ENCODE peak calls at places on chromosomes 7 and 10, in eight cellular contexts. K is ascending aorta, R is foreskin fibroblast, B is A549, Z is fibroblast of mammary gland, F is lung, V is thyroid gland, J is epithelial cell of esophagus. T is an unnamed sample.

GRCh38 chr7:98163704-98164478 is 47.3 kb upstream of the BHLHA15 start:
- DNase-seq in B (no peak), R (peak; percentile 10), J (peak; percentile 85), F (peak; percentile 52), Z (no peak), V (no peak), K (no peak), T (no peak)

GRCh38 chr10:114138581-114138980 is 35.4 kb downstream of the CCDC186 start:
- DNase-seq in B (no peak), J (no peak), V (no peak), R (no peak), F (no peak), Z (no peak), K (no peak), T (no peak)

GRCh38 chr7:116211913-116212596 is 1.7 kb downstream of the TES start:
- DNase-seq in B (no peak), F (no peak), J (peak; percentile 56), V (no peak), R (no peak), Z (no peak), K (no peak), T (no peak)

GRCh38 chr10:97687785-97688781 is 1.0 kb upstream of the AVPI1 start:
- DNase-seq in V (peak; percentile 18), Z (peak; percentile 90), K (no peak), B (peak; percentile 84), R (peak; percentile 86), J (peak; percentile 58), F (peak; percentile 44), T (no peak)

GRCh38 chr7:151138541-151138910 is 29.0 kb downstream of the GBX1 start:
- DNase-seq in J (no peak), R (no peak), F (no peak), V (no peak), Z (no peak), B (no peak), K (no peak), T (no peak)

GRCh38 chr7:87735360-87735759 is 107.2 kb downstream of the RUNDC3B start:
- DNase-seq in Z (peak; percentile 0), B (no peak), V (no peak), R (no peak), F (no peak), J (peak; percentile 71), K (no peak), T (no peak)

GRCh38 chr7:1580422-1581030 is 10.7 kb upstream of the PSMG3 start:
- DNase-seq in J (no peak), B (no peak), R (no peak), V (no peak), F (no peak), K (no peak), Z (no peak), T (no peak)

GRCh38 chr10:29244978-29245377 is 43.9 kb upstream of the LYZL1 start:
- DNase-seq in F (no peak), V (no peak), J (no peak), K (no peak), Z (no peak), B (no peak), R (no peak), T (no peak)

GRCh38 chr7:128455556-128456254 is at the start of gene HILPDA:
- DNase-seq in K (peak; percentile 79), J (peak; percentile 95), R (peak; percentile 97), V (peak; percentile 94), B (peak; percentile 91), F (peak; percentile 93), Z (peak; percentile 98), T (peak; percentile 91)

GRCh38 chr7:16961650-16962049 is 79.9 kb upstream of the AGR3 start:
- DNase-seq in V (no peak), Z (peak; percentile 49), K (no peak), R (peak; percentile 62), B (no peak), J (no peak), F (no peak), T (no peak)

GRCh38 chr10:11163990-11164805 is 146.5 kb downstream of the CELF2 start:
- DNase-seq in V (no peak), Z (no peak), B (no peak), K (no peak), R (no peak), J (no peak), F (no peak), T (no peak)

GRCh38 chr10:42783181-42783549 is 570 bp downstream of the BMS1 start:
- DNase-seq in K (no peak), Z (peak; percentile 55), B (peak; percentile 28), R (peak; percentile 26), F (no peak), J (peak; percentile 67), V (peak; percentile 13), T (no peak)

DNA sequence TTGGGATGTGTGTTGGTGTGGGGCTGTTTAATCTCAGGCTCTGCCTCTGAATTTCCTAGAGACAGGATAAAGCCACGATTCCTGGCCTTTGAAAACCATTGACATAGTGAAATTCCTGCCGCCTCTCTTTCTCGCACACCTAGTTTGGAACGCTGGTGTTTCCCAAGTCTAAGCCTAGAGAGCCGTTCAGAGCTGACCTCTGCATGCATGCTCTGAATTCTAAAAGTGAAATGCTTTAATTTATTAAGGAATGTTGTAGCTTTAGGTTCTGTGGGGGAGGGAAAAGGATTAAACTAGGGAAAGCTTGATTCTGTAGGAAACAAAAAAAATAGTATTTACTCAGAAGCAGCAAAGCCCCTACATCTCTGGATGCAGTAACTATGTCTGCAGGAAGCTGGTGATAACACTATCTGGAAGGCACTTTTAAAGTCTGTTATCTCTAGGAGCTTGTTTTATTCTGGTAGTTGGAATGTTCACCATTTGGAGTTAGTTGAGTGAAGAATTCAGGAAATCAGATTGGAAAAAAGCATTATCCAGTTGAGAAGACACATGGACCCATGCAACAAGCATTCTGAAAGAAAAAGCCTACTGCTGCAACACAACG is 27.3 kb downstream of the PFKP start:
- DNase-seq in Z (no peak), B (no peak), K (no peak), R (no peak), F (no peak), V (no peak), J (no peak), T (no peak)
- H3K4me3 ChIP-seq in Z (peak overlapping the region; percentile 13), B (peak overlapping the region; percentile 29), K (peak overlapping the region; percentile 4), R (no peak overlapping the region), F (no peak overlapping the region), V (no peak overlapping the region), J (no peak overlapping the region), T (no peak overlapping the region)

DNA sequence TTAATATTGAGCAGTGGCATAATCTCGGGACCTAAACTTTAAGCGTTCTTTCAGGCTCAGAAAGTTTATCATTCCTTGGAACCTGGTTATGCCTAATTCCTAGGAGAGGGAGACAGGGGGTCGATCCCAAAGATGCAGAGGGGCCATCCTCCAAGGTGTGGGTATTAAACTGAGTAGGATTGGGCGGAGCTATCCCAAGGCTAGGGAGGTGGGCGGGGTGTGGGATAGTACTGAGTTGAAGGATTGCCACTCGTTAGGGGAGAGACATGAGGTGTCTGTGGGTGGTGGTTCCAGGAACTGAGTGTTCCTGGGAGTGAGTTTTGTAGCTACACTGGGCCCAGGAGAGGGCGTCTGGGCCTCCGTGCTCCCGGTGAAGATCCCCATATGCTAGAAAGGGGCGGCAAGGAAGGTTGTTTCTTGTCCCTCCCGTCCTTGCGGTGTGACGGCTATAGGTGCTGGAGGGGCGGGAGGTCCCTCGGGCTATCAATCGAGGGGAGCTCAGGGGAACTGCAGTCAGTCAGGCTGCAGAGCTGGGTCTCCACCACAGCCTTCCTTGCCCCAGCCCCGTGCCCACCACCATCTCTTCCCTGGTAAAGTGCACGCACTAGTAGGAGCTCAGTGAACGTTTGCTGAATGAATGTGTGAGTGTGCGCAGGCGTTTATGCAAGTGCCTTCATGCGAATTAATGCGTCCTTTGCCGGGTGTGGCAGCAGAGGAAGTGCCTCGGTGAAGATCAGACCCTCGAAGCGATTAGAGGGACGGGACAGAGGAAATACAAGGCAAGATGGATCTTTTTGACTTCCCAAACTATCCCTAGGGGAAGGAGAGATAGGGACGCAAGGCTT is 3.0 kb upstream of the HMX2 start:
- DNase-seq in R (no peak), Z (no peak), V (no peak), B (no peak), F (no peak), J (no peak), K (no peak), T (no peak)
- TF ChIP-seq CTCF in R (no peak), Z (peak; percentile 4), V (no peak), B (no peak), F (no peak), J (peak; percentile 21), K (no peak), T (no peak)

GRCh38 chr10:34816067-34817002 is 1.2 kb upstream of the PARD3 start:
- DNase-seq in J (peak; percentile 42), Z (peak; percentile 39), V (peak; percentile 78), F (no peak), B (peak; percentile 44), K (no peak), R (no peak), T (peak; percentile 36)

GRCh38 chr10:34812771-34813170 is 2.3 kb downstream of the PARD3 start:
- DNase-seq in B (no peak), K (no peak), F (no peak), R (no peak), V (no peak), J (no peak), Z (no peak), T (no peak)

GRCh38 chr10:34813626-34814227 is 1.4 kb downstream of the PARD3 start:
- DNase-seq in Z (peak; percentile 34), J (peak; percentile 53), B (peak; percentile 29), R (no peak), V (peak; percentile 49), F (no peak), K (no peak), T (no peak)

GRCh38 chr10:34815174-34816066 is at the start of gene PARD3:
- DNase-seq in J (peak; percentile 62), Z (peak; percentile 38), V (peak; percentile 75), K (no peak), R (peak; percentile 56), B (peak; percentile 71), F (peak; percentile 61), T (peak; percentile 48)

DNA sequence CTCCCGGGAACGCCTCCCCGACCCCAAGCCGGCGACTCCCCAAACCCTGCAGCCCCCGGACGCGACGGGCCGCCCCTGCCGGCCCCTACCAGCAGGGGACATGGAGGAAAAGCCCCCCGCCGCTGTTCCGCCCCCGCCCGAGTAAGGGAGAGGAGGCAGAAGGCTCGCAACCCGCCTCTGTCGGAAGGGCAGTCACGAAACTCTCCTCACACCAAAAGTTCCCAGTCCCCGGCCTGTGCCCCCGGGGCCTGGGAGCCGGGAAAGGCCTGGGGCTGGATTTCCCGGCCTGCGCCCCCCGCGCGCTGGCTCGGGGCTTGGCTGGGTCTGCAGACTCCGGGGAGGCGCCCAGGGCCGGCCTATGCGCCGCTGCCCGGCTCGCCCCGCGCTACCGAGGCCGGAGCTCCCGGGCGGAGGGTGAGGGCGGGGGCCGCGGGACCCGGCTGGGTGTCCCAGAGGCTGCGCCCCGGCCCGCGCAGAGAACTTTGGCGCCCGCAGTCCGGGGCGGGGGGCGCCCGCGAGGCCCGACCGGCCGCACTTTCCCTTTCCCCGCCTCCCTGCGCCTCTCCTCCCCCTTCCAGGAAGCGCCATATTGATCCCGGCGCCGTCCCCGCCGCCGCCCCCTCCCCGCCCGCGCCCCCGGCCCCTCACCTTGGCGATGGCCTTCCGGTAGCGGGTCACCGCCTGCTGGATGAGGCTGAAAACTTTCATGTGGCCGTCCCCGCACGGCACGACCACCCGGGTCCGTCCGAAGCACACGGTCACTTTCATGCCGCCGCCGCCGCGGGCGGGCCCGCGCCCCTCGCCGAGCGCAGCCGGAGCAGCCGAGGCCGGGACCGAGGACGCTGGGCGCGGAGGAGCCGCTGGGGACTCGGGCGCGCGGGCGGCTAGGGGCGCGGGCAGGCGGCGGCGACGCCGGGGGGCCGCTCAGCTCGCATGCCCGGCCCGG is 595 bp downstream of the PARD3 start:
- DNase-seq in F (no peak), J (peak; percentile 35), Z (no peak), R (no peak), K (no peak), V (peak; percentile 52), B (peak; percentile 43), T (no peak)
- H3K4me3 ChIP-seq in F (peak overlapping the region; percentile 87), J (peak overlapping the region; percentile 79), Z (peak overlapping the region; percentile 72), R (peak overlapping the region; percentile 78), K (peak overlapping the region; percentile 92), V (peak overlapping the region; percentile 51), B (peak overlapping the region; percentile 98), T (peak overlapping the region; percentile 87)

GRCh38 chr10:101617102-101617823 is 29.1 kb downstream of the DPCD start:
- DNase-seq in K (no peak), Z (no peak), R (no peak), V (no peak), F (no peak), B (no peak), J (no peak), T (no peak)
- TF ChIP-seq CTCF in K (no peak), Z (no peak), R (no peak), V (no peak), F (no peak), B (no peak), J (no peak), T (no peak)